ENCODE peak calls at places on chromosomes 5 and 9, in ten cellular contexts. W, M, I, O, V, Z, N, U, E and G are unnamed samples.

GRCh38 chr5:41306005-41306404 is 92.7 kb upstream of the C6 start:
- DNase-seq in M (no peak), V (no peak), E (no peak), O (no peak), N (no peak), Z (no peak), W (no peak), U (no peak), I (no peak), G (no peak)

GRCh38 chr9:32345243-32345642 is 39.2 kb upstream of the ACO1 start:
- DNase-seq in M (no peak), N (no peak), U (no peak), V (peak; percentile 61), Z (no peak), W (no peak), I (no peak), E (no peak), O (no peak), G (no peak)

GRCh38 chr5:83570916-83571315 is 99.4 kb downstream of the VCAN start:
- DNase-seq in V (no peak), Z (no peak), W (peak; percentile 54), O (no peak), U (no peak), M (no peak), E (no peak), I (no peak), N (no peak), G (no peak)

GRCh38 chr5:81397169-81397568 is 3.2 kb upstream of the ACOT12 start:
- DNase-seq in W (peak; percentile 33), U (no peak), N (no peak), E (no peak), M (no peak), Z (peak; percentile 21), V (no peak), O (no peak), I (no peak), G (no peak)

GRCh38 chr5:137036630-137037029 is 462.5 kb downstream of the SPOCK1 start:
- DNase-seq in Z (no peak), U (no peak), I (no peak), M (no peak), O (no peak), E (no peak), W (no peak), V (peak; percentile 75), N (no peak), G (no peak)

GRCh38 chr5:107570805-107571531 is 99.8 kb downstream of the EFNA5 start:
- DNase-seq in U (no peak), V (peak; percentile 28), Z (peak; percentile 14), N (peak; percentile 55), M (no peak), E (no peak), I (no peak), O (no peak), W (no peak), G (no peak)

GRCh38 chr5:168837852-168838251 is 258.7 kb upstream of the PANK3 start:
- DNase-seq in V (no peak), Z (no peak), M (no peak), N (no peak), U (no peak), E (no peak), I (no peak), O (no peak), W (no peak), G (no peak)

GRCh38 chr5:54390015-54390414 is 65.5 kb upstream of the HSPB3 start:
- DNase-seq in E (no peak), O (peak; percentile 86), N (peak; percentile 14), W (peak; percentile 97), I (no peak), M (no peak), Z (peak; percentile 58), V (no peak), U (no peak), G (no peak)

GRCh38 chr5:173809014-173809413 is 79.1 kb upstream of the CPEB4 start:
- DNase-seq in Z (no peak), E (no peak), V (no peak), N (no peak), W (no peak), M (no peak), U (no peak), O (no peak), I (no peak), G (no peak)

GRCh38 chr5:2191972-2192371 is 309.2 kb upstream of the IRX4 start:
- DNase-seq in U (no peak), V (no peak), O (peak; percentile 70), Z (no peak), E (no peak), N (no peak), M (no peak), W (no peak), I (no peak), G (no peak)

GRCh38 chr5:152270117-152270516 is 135.0 kb downstream of the NMUR2 start:
- DNase-seq in U (no peak), O (no peak), V (no peak), M (no peak), W (no peak), Z (no peak), N (no peak), E (no peak), I (no peak), G (no peak)

GRCh38 chr5:152269533-152269932 is 135.5 kb downstream of the NMUR2 start:
- DNase-seq in Z (no peak), N (no peak), U (no peak), V (no peak), I (no peak), E (no peak), O (no peak), M (no peak), W (no peak), G (no peak)

GRCh38 chr5:152274206-152274605 is 130.9 kb downstream of the NMUR2 start:
- DNase-seq in V (no peak), U (no peak), W (no peak), O (no peak), N (no peak), I (no peak), Z (no peak), M (no peak), E (no peak), G (no peak)

GRCh38 chr5:152271420-152271819 is 133.7 kb downstream of the NMUR2 start:
- DNase-seq in W (no peak), O (no peak), N (no peak), I (no peak), V (peak; percentile 22), E (peak; percentile 52), U (no peak), Z (peak; percentile 22), M (no peak), G (no peak)
- TF ChIP-seq CTCF in W (peak; percentile 7), O (peak; percentile 12), N (no peak), I (no peak), V (no peak), E (peak; percentile 9), U (no peak), Z (no peak), M (no peak), G (peak; percentile 62)

GRCh38 chr9:130058887-130059286 is 5.2 kb downstream of the GPR107 start:
- DNase-seq in E (no peak), U (no peak), M (no peak), W (peak; percentile 59), Z (no peak), I (no peak), O (no peak), N (no peak), V (no peak), G (no peak)

GRCh38 chr9:130060296-130060695 is 6.6 kb downstream of the GPR107 start:
- DNase-seq in E (no peak), V (no peak), M (no peak), N (no peak), O (no peak), W (no peak), Z (no peak), U (no peak), I (no peak), G (no peak)

GRCh38 chr9:130054820-130055219 is 1.1 kb downstream of the GPR107 start:
- DNase-seq in E (no peak), W (no peak), V (no peak), I (no peak), M (no peak), N (no peak), Z (no peak), U (no peak), O (no peak), G (no peak)

GRCh38 chr9:130054428-130054786 is 701 bp downstream of the GPR107 start:
- DNase-seq in M (no peak), O (no peak), I (no peak), U (no peak), E (no peak), Z (no peak), W (no peak), N (no peak), V (no peak), G (no peak)

GRCh38 chr9:130058154-130058553 is 4.4 kb downstream of the GPR107 start:
- DNase-seq in N (no peak), V (no peak), Z (no peak), U (no peak), E (peak; percentile 49), O (no peak), I (no peak), M (no peak), W (no peak), G (no peak)
- TF ChIP-seq CTCF in N (peak; percentile 22), V (peak; percentile 4), Z (no peak), U (no peak), E (no peak), O (peak; percentile 32), I (no peak), M (peak; percentile 25), W (peak; percentile 33), G (peak; percentile 65)

GRCh38 chr5:5741418-5741817 is 318.9 kb downstream of the ICE1 start:
- DNase-seq in M (no peak), O (no peak), Z (no peak), I (no peak), E (no peak), N (no peak), V (no peak), W (no peak), U (no peak), G (no peak)
- TF ChIP-seq CTCF in M (no peak), O (no peak), Z (no peak), I (no peak), E (no peak), N (no peak), V (no peak), W (no peak), U (no peak), G (no peak)

GRCh38 chr9:129175825-129176633 is 2.0 kb downstream of the IER5L start:
- DNase-seq in U (peak; percentile 49), O (peak; percentile 89), Z (peak; percentile 86), I (peak; percentile 90), M (peak; percentile 53), E (peak; percentile 84), V (peak; percentile 86), W (peak; percentile 88), N (peak; percentile 92), G (peak; percentile 81)

GRCh38 chr9:129175515-129175824 is 2.6 kb downstream of the IER5L start:
- DNase-seq in N (no peak), I (no peak), U (no peak), E (no peak), O (no peak), M (no peak), Z (no peak), W (no peak), V (no peak), G (no peak)

GRCh38 chr9:129174102-129174723 is 3.8 kb downstream of the IER5L start:
- DNase-seq in N (peak; percentile 93), W (peak; percentile 93), M (peak; percentile 79), U (peak; percentile 74), I (peak; percentile 98), Z (peak; percentile 92), E (peak; percentile 84), V (peak; percentile 89), O (peak; percentile 97), G (peak; percentile 93)

GRCh38 chr9:129173296-129174101 is 4.6 kb downstream of the IER5L start:
- DNase-seq in O (no peak), Z (no peak), N (no peak), I (no peak), U (no peak), E (no peak), V (no peak), W (no peak), M (no peak), G (no peak)

GRCh38 chr9:129174724-129175514 is 3.1 kb downstream of the IER5L start:
- DNase-seq in I (peak; percentile 92), Z (peak; percentile 87), E (peak; percentile 53), O (peak; percentile 87), V (peak; percentile 48), U (no peak), W (peak; percentile 90), N (peak; percentile 80), M (peak; percentile 50), G (no peak)
- TF ChIP-seq CTCF in I (no peak), Z (no peak), E (peak; percentile 5), O (peak; percentile 31), V (no peak), U (no peak), W (peak; percentile 28), N (no peak), M (no peak), G (peak; percentile 23)